ENCODE peak calls at places on chromosomes 1 and 21, in seven cellular contexts. One of them, this sample, is unnamed.

GRCh38 chr1:210900079-210900478 is 233.9 kb downstream of the KCNH1 start:
- ATAC-seq in omental fat pad: no peak
- ATAC-seq in right cardiac atrium: no peak
- ATAC-seq in body of pancreas: no peak
- ATAC-seq in IMR-90: no peak
- ATAC-seq in heart right ventricle: no peak
- ATAC-seq in activated CD8-positive, alpha-beta T cell treated with anti-CD3 and anti-CD28 coated beads for 36 hours: no peak
- ATAC-seq in this sample: no peak

GRCh38 chr21:42579456-42580075 is 65.9 kb downstream of the SLC37A1 start:
- ATAC-seq in body of pancreas: no peak
- ATAC-seq in activated CD8-positive, alpha-beta T cell treated with anti-CD3 and anti-CD28 coated beads for 36 hours: no peak
- ATAC-seq in omental fat pad: no peak
- ATAC-seq in right cardiac atrium: no peak
- ATAC-seq in IMR-90: no peak
- ATAC-seq in heart right ventricle: peak
- ATAC-seq in this sample: no peak

GRCh38 chr1:167502719-167503452 is 15.4 kb downstream of the CD247 start:
- ATAC-seq in heart right ventricle: no peak
- ATAC-seq in body of pancreas: no peak
- ATAC-seq in right cardiac atrium: no peak
- ATAC-seq in IMR-90: no peak
- ATAC-seq in activated CD8-positive, alpha-beta T cell treated with anti-CD3 and anti-CD28 coated beads for 36 hours: no peak
- ATAC-seq in omental fat pad: no peak
- ATAC-seq in this sample: no peak

GRCh38 chr1:200243042-200243437 is 166.8 kb downstream of the ZNF281 start:
- ATAC-seq in heart right ventricle: no peak
- ATAC-seq in body of pancreas: no peak
- ATAC-seq in activated CD8-positive, alpha-beta T cell treated with anti-CD3 and anti-CD28 coated beads for 36 hours: no peak
- ATAC-seq in IMR-90: peak
- ATAC-seq in omental fat pad: no peak
- ATAC-seq in right cardiac atrium: no peak
- ATAC-seq in this sample: no peak

GRCh38 chr1:43152866-43153265 is 19.2 kb downstream of the EBNA1BP2 start:
- ATAC-seq in omental fat pad: no peak
- ATAC-seq in heart right ventricle: no peak
- ATAC-seq in body of pancreas: no peak
- ATAC-seq in activated CD8-positive, alpha-beta T cell treated with anti-CD3 and anti-CD28 coated beads for 36 hours: no peak
- ATAC-seq in right cardiac atrium: no peak
- ATAC-seq in IMR-90: peak
- ATAC-seq in this sample: no peak

GRCh38 chr21:28781602-28782274 is 210.9 kb downstream of the LTN1 start:
- ATAC-seq in body of pancreas: no peak
- ATAC-seq in IMR-90: peak
- ATAC-seq in heart right ventricle: no peak
- ATAC-seq in omental fat pad: no peak
- ATAC-seq in activated CD8-positive, alpha-beta T cell treated with anti-CD3 and anti-CD28 coated beads for 36 hours: no peak
- ATAC-seq in right cardiac atrium: peak
- ATAC-seq in this sample: peak

GRCh38 chr1:228164561-228165371 is 838 bp upstream of the IBA57 start:
- ATAC-seq in activated CD8-positive, alpha-beta T cell treated with anti-CD3 and anti-CD28 coated beads for 36 hours: no peak
- ATAC-seq in IMR-90: no peak
- ATAC-seq in body of pancreas: peak
- ATAC-seq in heart right ventricle: no peak
- ATAC-seq in right cardiac atrium: no peak
- ATAC-seq in omental fat pad: no peak
- ATAC-seq in this sample: no peak

GRCh38 chr1:156488566-156489165 is 11.9 kb downstream of the MEF2D start:
- ATAC-seq in IMR-90: no peak
- ATAC-seq in heart right ventricle: no peak
- ATAC-seq in activated CD8-positive, alpha-beta T cell treated with anti-CD3 and anti-CD28 coated beads for 36 hours: peak
- ATAC-seq in omental fat pad: no peak
- ATAC-seq in right cardiac atrium: no peak
- ATAC-seq in body of pancreas: no peak
- ATAC-seq in this sample: peak

GRCh38 chr1:16254263-16254948 is 17.4 kb upstream of the CPLANE2 start:
- ATAC-seq in IMR-90: peak
- ATAC-seq in body of pancreas: no peak
- ATAC-seq in activated CD8-positive, alpha-beta T cell treated with anti-CD3 and anti-CD28 coated beads for 36 hours: no peak
- ATAC-seq in heart right ventricle: peak
- ATAC-seq in omental fat pad: peak
- ATAC-seq in right cardiac atrium: peak
- ATAC-seq in this sample: no peak

This sample was measured in activated T-helper 17 cell treated with anti-CD3 and anti-CD28 coated beads, Interleukin-2, amount 50 U/mL, for 72 hours.